ENCODE peak calls at places on chromosomes 5 and 9, in five cellular contexts. A is left kidney; J is CD8-positive, alpha-beta memory T cell; R is effector CD4-positive, alpha-beta T cell; S is NCI-H510A. N is an unnamed sample.

GRCh38 chr9:93260290-93261066 is 76.5 kb downstream of the WNK2 start:
- DNase-seq in A (no peak), J (no peak), R (no peak), S (no peak), N (no peak)

GRCh38 chr5:168874713-168875380 is 295.7 kb upstream of the PANK3 start:
- DNase-seq in A (no peak), J (no peak), R (no peak), S (no peak), N (no peak)

GRCh38 chr9:127011772-127012171 is 97.2 kb downstream of the RALGPS1 start:
- DNase-seq in A (no peak), J (no peak), R (no peak), S (no peak), N (peak; percentile 8)

GRCh38 chr9:127862075-127863011 is 7.9 kb upstream of the ENG start:
- DNase-seq in A (peak; percentile 71), J (peak; percentile 22), R (peak; percentile 29), S (no peak), N (no peak)

GRCh38 chr9:6052520-6052919 is 37.1 kb upstream of the RANBP6 start:
- DNase-seq in A (no peak), J (no peak), R (no peak), S (no peak), N (no peak)

GRCh38 chr5:40879163-40879942 is 29.9 kb upstream of the C7 start:
- DNase-seq in A (peak; percentile 35), J (no peak), R (no peak), S (no peak), N (no peak)

GRCh38 chr9:78214492-78214891 is 21.4 kb upstream of the CEP78 start:
- DNase-seq in A (no peak), J (no peak), R (no peak), S (no peak), N (no peak)

GRCh38 chr9:34983209-34983608 is 6.3 kb upstream of the DNAJB5 start:
- DNase-seq in A (no peak), J (no peak), R (no peak), S (no peak), N (no peak)

GRCh38 chr5:173452506-173452905 is 124.3 kb upstream of the STC2 start:
- DNase-seq in A (no peak), J (no peak), R (no peak), S (no peak), N (no peak)

GRCh38 chr5:74622122-74622521 is 18.4 kb downstream of the ENC1 start:
- DNase-seq in A (no peak), J (no peak), R (no peak), S (no peak), N (no peak)

GRCh38 chr5:143605403-143606005 is 202.0 kb upstream of the NR3C1 start:
- DNase-seq in A (no peak), J (no peak), R (no peak), S (no peak), N (no peak)

GRCh38 chr5:177399903-177400868 is at the start of gene PFN3:
- DNase-seq in A (peak; percentile 91), J (no peak), R (no peak), S (no peak), N (no peak)

GRCh38 chr5:86360801-86361200 is 256.9 kb upstream of the COX7C start:
- DNase-seq in A (no peak), J (no peak), R (no peak), S (no peak), N (no peak)